ENCODE peak calls at places on chromosome 2, in five cellular contexts. Y is NCI-H1092; N is stimulated activated CD4-positive, alpha-beta T cell treated with anti-CD3 and anti-CD28 coated beads, Interleukin-15, amount 100 ng/mL, for 1 hour; O is NCI-H2029; S is NCI-H524. K is an unnamed sample.

GRCh38 chr2:28547906-28548600 is 52.2 kb downstream of the PLB1 start:
- DNase-seq in Y (no peak), N (no peak), O (no peak), S (no peak), K (no peak)

GRCh38 chr2:177551989-177552413 is 159.4 kb downstream of the AGPS start:
- DNase-seq in Y (no peak), N (no peak), O (peak), S (no peak), K (peak)

GRCh38 chr2:222903234-222904220 is 42.7 kb downstream of the ACSL3 start:
- DNase-seq in Y (peak), N (no peak), O (peak), S (no peak), K (peak)

GRCh38 chr2:215931256-215931903 is 82.0 kb downstream of the MREG start:
- DNase-seq in Y (peak), N (no peak), O (peak), S (peak), K (peak)

GRCh38 chr2:144890828-144891227 is 370.9 kb upstream of the ZEB2 start:
- DNase-seq in Y (no peak), N (no peak), O (no peak), S (no peak), K (no peak)

GRCh38 chr2:50770299-50770698 is 261.6 kb downstream of the NRXN1 start:
- DNase-seq in Y (no peak), N (no peak), O (no peak), S (no peak), K (no peak)

GRCh38 chr2:149800624-149801220 is 213.1 kb upstream of the MMADHC start:
- DNase-seq in Y (no peak), N (no peak), O (no peak), S (no peak), K (no peak)

GRCh38 chr2:197198890-197199289 is 111.7 kb downstream of the ANKRD44 start:
- DNase-seq in Y (no peak), N (peak), O (no peak), S (no peak), K (peak)

GRCh38 chr2:216057688-216058193 is 23.9 kb downstream of the PECR start:
- DNase-seq in Y (no peak), N (peak), O (no peak), S (no peak), K (peak)

GRCh38 chr2:158578703-158579330 is 122.1 kb downstream of the PKP4 start:
- DNase-seq in Y (no peak), N (no peak), O (no peak), S (no peak), K (no peak)

GRCh38 chr2:143375376-143375880 is 246.2 kb downstream of the ARHGAP15 start:
- DNase-seq in Y (no peak), N (no peak), O (no peak), S (no peak), K (no peak)

GRCh38 chr2:40115894-40116293 is 336.0 kb downstream of the SLC8A1 start:
- DNase-seq in Y (no peak), N (no peak), O (no peak), S (no peak), K (no peak)